ENCODE peak calls at places on chromosome 20, in ten cellular contexts. O is mesothelial cell of epicardium, T is astrocyte of the cerebellum, C is astrocyte of the spinal cord, I is lower leg skin, N is suprapubic skin, G is progenitor cell of endocrine pancreas, F is bronchial epithelial cell, A is heart right ventricle, H is MCF 10A. Y is an unnamed sample.

GRCh38 chr20:13098720-13099355 is 90.1 kb downstream of the SPTLC3 start:
- DNase-seq in O (no peak), T (no peak), C (no peak), I (no peak), N (no peak), G (no peak), F (no peak), A (no peak), H (no peak), Y (no peak)

GRCh38 chr20:6164421-6165341 is 41.9 kb upstream of the FERMT1 start:
- DNase-seq in O (no peak), T (peak; percentile 33), C (peak; percentile 24), I (no peak), N (no peak), G (no peak), F (peak; percentile 18), A (peak; percentile 28), H (peak; percentile 46), Y (no peak)

GRCh38 chr20:50467618-50468373 is 42.4 kb upstream of the PTPN1 start:
- DNase-seq in O (no peak), T (no peak), C (peak; percentile 41), I (no peak), N (no peak), G (no peak), F (peak; percentile 63), A (no peak), H (peak; percentile 54), Y (no peak)

GRCh38 chr20:22615425-22615824 is 31.1 kb upstream of the FOXA2 start:
- DNase-seq in O (no peak), T (no peak), C (no peak), I (no peak), N (no peak), G (no peak), F (no peak), A (no peak), H (no peak), Y (no peak)

GRCh38 chr20:62887147-62887859 is 25.7 kb upstream of the TCFL5 start:
- DNase-seq in O (no peak), T (peak; percentile 83), C (peak; percentile 96), I (peak; percentile 50), N (no peak), G (no peak), F (peak; percentile 60), A (no peak), H (no peak), Y (peak; percentile 89)

GRCh38 chr20:50085481-50086365 is 27.2 kb downstream of the UBE2V1 start:
- DNase-seq in O (no peak), T (peak; percentile 57), C (peak; percentile 56), I (no peak), N (peak; percentile 76), G (no peak), F (peak; percentile 72), A (peak; percentile 46), H (peak; percentile 75), Y (no peak)

GRCh38 chr20:37360515-37361115 is 14.7 kb downstream of the SRC start:
- DNase-seq in O (no peak), T (no peak), C (no peak), I (no peak), N (peak; percentile 62), G (no peak), F (no peak), A (no peak), H (no peak), Y (no peak)

GRCh38 chr20:14055127-14055742 is 59.9 kb downstream of the MACROD2 start:
- DNase-seq in O (no peak), T (peak; percentile 72), C (peak; percentile 75), I (peak; percentile 27), N (no peak), G (no peak), F (peak; percentile 66), A (peak; percentile 30), H (peak; percentile 79), Y (no peak)

GRCh38 chr20:56949318-56949717 is 317.1 kb downstream of the BMP7 start:
- DNase-seq in O (no peak), T (no peak), C (no peak), I (no peak), N (peak; percentile 67), G (no peak), F (no peak), A (no peak), H (no peak), Y (no peak)

GRCh38 chr20:10622657-10623418 is 51.0 kb downstream of the JAG1 start:
- DNase-seq in O (no peak), T (peak; percentile 87), C (peak; percentile 83), I (no peak), N (no peak), G (no peak), F (no peak), A (peak; percentile 66), H (no peak), Y (no peak)

GRCh38 chr20:57478176-57478575 is 46.8 kb downstream of the CTCFL start:
- DNase-seq in O (no peak), T (no peak), C (no peak), I (no peak), N (no peak), G (no peak), F (no peak), A (no peak), H (no peak), Y (no peak)

GRCh38 chr20:37920270-37920669 is 17.3 kb downstream of the VSTM2L start:
- DNase-seq in O (no peak), T (no peak), C (no peak), I (no peak), N (no peak), G (no peak), F (no peak), A (no peak), H (no peak), Y (no peak)

GRCh38 chr20:64063389-64064144 is 569 bp downstream of the TCEA2 start:
- DNase-seq in O (no peak), T (no peak), C (no peak), I (no peak), N (no peak), G (no peak), F (no peak), A (peak; percentile 59), H (no peak), Y (no peak)

GRCh38 chr20:56629464-56630085 is 469 bp downstream of the TFAP2C start:
- DNase-seq in O (no peak), T (no peak), C (no peak), I (no peak), N (no peak), G (no peak), F (no peak), A (no peak), H (no peak), Y (no peak)

GRCh38 chr20:2889797-2890196 is 16.5 kb downstream of the PTPRA start:
- DNase-seq in O (no peak), T (no peak), C (no peak), I (no peak), N (no peak), G (no peak), F (no peak), A (no peak), H (no peak), Y (no peak)

DNA sequence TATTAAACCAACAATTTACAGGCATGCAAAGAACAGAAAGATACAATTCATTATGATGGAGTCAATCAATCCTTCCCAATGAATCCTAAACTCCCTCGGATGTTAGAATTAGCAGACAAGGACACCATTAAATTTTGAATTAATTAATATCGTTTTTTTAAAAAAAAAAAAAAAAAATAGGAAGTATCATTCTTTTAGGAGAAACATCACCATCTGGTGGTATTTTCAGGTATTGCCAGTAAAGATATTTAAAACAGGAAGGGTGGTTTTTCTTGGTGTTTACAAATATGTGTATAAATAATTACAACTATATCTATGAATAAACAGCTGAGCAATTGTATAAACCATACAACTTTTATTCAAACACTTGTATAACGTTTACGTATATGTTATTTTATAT is 564.4 kb downstream of the HAO1 start:
- DNase-seq in O (no peak), T (no peak), C (peak; percentile 39), I (no peak), N (no peak), G (no peak), F (peak; percentile 39), A (no peak), H (peak; percentile 53), Y (no peak)
- TF ChIP-seq CTCF in O (peak; percentile 78), T (peak; percentile 15), C (peak; percentile 50), I (no peak), N (no peak), G (peak; percentile 78), F (peak; percentile 18), A (peak; percentile 52), H (peak; percentile 35), Y (peak; percentile 82)

DNA sequence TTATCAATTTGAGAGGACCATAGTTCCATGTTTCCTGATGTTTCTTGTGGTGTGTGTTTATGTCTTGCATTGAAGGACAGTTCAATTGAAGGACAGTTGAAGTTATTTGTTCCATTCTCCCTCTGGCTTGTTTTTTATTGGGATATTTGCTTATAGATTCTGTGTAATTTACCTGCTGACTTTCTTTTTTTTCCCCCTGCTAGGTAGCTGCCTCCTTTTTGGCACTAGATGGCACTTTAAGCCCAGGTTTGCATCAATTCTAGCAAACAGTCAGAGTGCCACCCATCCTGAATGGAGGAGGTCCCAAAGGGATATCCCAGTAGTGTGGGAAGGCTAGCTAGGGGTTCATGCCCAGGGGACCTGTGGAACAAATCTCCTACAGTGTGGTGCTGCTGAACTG is 78.1 kb downstream of the CFAP61 start:
- DNase-seq in O (no peak), T (no peak), C (no peak), I (no peak), N (no peak), G (no peak), F (peak; percentile 26), A (no peak), H (peak; percentile 38), Y (no peak)
- TF ChIP-seq CTCF in O (no peak), T (no peak), C (peak; percentile 17), I (no peak), N (no peak), G (peak; percentile 41), F (peak; percentile 33), A (no peak), H (peak; percentile 30), Y (peak; percentile 32)

GRCh38 chr20:58973179-58973578 is 7.9 kb upstream of the NELFCD start:
- DNase-seq in O (no peak), T (no peak), C (no peak), I (no peak), N (peak; percentile 58), G (no peak), F (no peak), A (no peak), H (no peak), Y (no peak)
- TF ChIP-seq CTCF in O (no peak), T (no peak), C (no peak), I (no peak), N (no peak), G (no peak), F (no peak), A (no peak), H (no peak), Y (no peak)

DNA sequence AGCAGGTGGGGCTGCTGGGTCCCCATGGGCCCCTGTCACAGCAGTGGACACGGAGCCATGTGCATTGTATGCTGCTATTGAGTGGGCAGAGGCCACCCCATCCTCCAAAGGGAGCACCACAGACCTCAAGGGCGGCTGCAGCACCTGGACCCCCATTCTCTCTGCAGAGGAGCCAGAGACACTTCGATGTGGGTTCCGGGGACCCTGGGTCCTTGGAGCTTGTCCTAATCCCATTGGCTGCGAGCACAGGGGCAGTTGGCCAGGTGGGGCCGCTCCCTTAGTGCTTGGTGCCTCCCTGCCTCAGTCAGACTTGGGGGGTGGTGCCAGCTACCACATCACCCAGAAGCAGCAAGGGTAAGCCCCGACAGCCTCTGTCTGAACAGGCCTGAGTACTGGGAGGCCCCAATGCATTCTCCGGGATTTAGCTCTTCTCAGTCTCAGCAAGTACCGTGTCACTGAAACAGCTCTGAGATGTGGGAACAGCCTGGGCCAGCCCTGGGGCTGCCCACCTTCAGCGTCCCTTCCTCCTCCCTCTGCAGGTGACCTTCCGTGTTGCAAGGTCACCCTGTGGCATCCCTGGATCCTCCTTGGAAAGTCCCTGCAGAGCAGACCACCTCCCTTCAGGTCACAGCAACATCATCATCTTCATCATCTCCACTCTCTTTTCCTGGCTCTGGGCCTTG is 73.9 kb downstream of the GINS1 start:
- DNase-seq in O (no peak), T (no peak), C (no peak), I (no peak), N (peak; percentile 65), G (no peak), F (no peak), A (no peak), H (no peak), Y (no peak)
- TF ChIP-seq CTCF in O (no peak), T (peak; percentile 24), C (peak; percentile 12), I (no peak), N (no peak), G (peak; percentile 19), F (no peak), A (no peak), H (no peak), Y (peak; percentile 32)